ENCODE peak calls at places on chromosomes 4 and X, in nine cellular contexts. D, P, O, A, G, M, F, T and Z are unnamed samples.
A peak's percentile ranks its signal among the peaks of the same experiment; 100 is the strongest.

GRCh38 chrX:134529481-134529880 is 69.5 kb downstream of the HPRT1 start:
- DNase-seq in D (no peak), P (no peak), O (no peak), A (no peak), G (no peak), M (no peak), F (no peak), T (no peak), Z (no peak)

GRCh38 chr4:113809313-113809712 is 47.8 kb upstream of the CAMK2D start:
- DNase-seq in D (no peak), P (peak; percentile 12), O (peak; percentile 66), A (no peak), G (no peak), M (peak; percentile 9), F (no peak), T (no peak), Z (no peak)

GRCh38 chr4:53854991-53855885 is 209.2 kb downstream of the CHIC2 start:
- DNase-seq in D (no peak), P (no peak), O (peak; percentile 64), A (no peak), G (no peak), M (peak; percentile 75), F (no peak), T (no peak), Z (no peak)

GRCh38 chr4:829291-829690 is 3.4 kb upstream of the CPLX1 start:
- DNase-seq in D (no peak), P (no peak), O (no peak), A (no peak), G (no peak), M (no peak), F (no peak), T (no peak), Z (no peak)

GRCh38 chr4:61162116-61162515 is 38.0 kb upstream of the ADGRL3 start:
- DNase-seq in D (no peak), P (no peak), O (no peak), A (no peak), G (no peak), M (no peak), F (no peak), T (no peak), Z (no peak)

GRCh38 chr4:13905543-13905942 is 278.0 kb upstream of the BOD1L1 start:
- DNase-seq in D (no peak), P (no peak), O (no peak), A (no peak), G (no peak), M (peak; percentile 58), F (no peak), T (no peak), Z (no peak)

GRCh38 chr4:53755656-53756055 is 164.4 kb upstream of the LNX1 start:
- DNase-seq in D (no peak), P (no peak), O (no peak), A (no peak), G (no peak), M (no peak), F (no peak), T (no peak), Z (no peak)

GRCh38 chr4:3612934-3613333 is 80.7 kb upstream of the LRPAP1 start:
- DNase-seq in D (no peak), P (no peak), O (no peak), A (no peak), G (no peak), M (no peak), F (no peak), T (no peak), Z (no peak)

GRCh38 chrX:1598876-1599790 is 7.7 kb downstream of the AKAP17A start:
- DNase-seq in D (no peak), P (no peak), O (no peak), A (no peak), G (no peak), M (no peak), F (no peak), T (no peak), Z (no peak)

GRCh38 chr4:2059034-2059725 is at the start of gene NAT8L:
- DNase-seq in D (no peak), P (peak; percentile 79), O (peak; percentile 71), A (peak; percentile 2), G (no peak), M (no peak), F (no peak), T (no peak), Z (no peak)

GRCh38 chr4:74474345-74475099 is 29.6 kb downstream of the AREG start:
- DNase-seq in D (no peak), P (no peak), O (no peak), A (no peak), G (no peak), M (no peak), F (no peak), T (no peak), Z (no peak)

GRCh38 chr4:100014616-100015015 is 64.5 kb upstream of the H2AZ1 start:
- DNase-seq in D (no peak), P (no peak), O (no peak), A (no peak), G (no peak), M (no peak), F (no peak), T (no peak), Z (no peak)

GRCh38 chr4:73612032-73612431 is 8.2 kb downstream of the RASSF6 start:
- DNase-seq in D (no peak), P (no peak), O (no peak), A (no peak), G (no peak), M (peak; percentile 21), F (no peak), T (no peak), Z (no peak)

GRCh38 chr4:87241341-87241740 is 20.9 kb upstream of the KLHL8 start:
- DNase-seq in D (no peak), P (no peak), O (no peak), A (no peak), G (no peak), M (no peak), F (no peak), T (no peak), Z (no peak)

GRCh38 chrX:3638280-3638873 is 75.1 kb downstream of the PRKX start:
- DNase-seq in D (no peak), P (peak; percentile 18), O (peak; percentile 58), A (peak; percentile 12), G (no peak), M (peak; percentile 23), F (no peak), T (peak; percentile 19), Z (peak; percentile 53)

GRCh38 chrX:16892504-16893362 is 22.6 kb upstream of the RBBP7 start:
- DNase-seq in D (no peak), P (peak; percentile 65), O (peak; percentile 76), A (peak; percentile 47), G (peak; percentile 31), M (peak; percentile 61), F (no peak), T (peak; percentile 44), Z (peak; percentile 46)

GRCh38 chrX:7372843-7373525 is 225.0 kb upstream of the PUDP start:
- DNase-seq in D (no peak), P (no peak), O (no peak), A (no peak), G (no peak), M (peak; percentile 66), F (no peak), T (no peak), Z (no peak)

GRCh38 chr4:1576961-1577814 is 106.9 kb downstream of the FAM53A start:
- DNase-seq in D (no peak), P (no peak), O (peak; percentile 58), A (no peak), G (no peak), M (no peak), F (no peak), T (no peak), Z (no peak)

GRCh38 chr4:68569466-68570121 is 6.5 kb downstream of the UGT2B17 start:
- DNase-seq in D (no peak), P (no peak), O (no peak), A (no peak), G (no peak), M (no peak), F (no peak), T (no peak), Z (no peak)

GRCh38 chrX:1894656-1895055 is 279.8 kb downstream of the ASMT start:
- DNase-seq in D (no peak), P (no peak), O (no peak), A (no peak), G (no peak), M (no peak), F (no peak), T (no peak), Z (no peak)

GRCh38 chrX:20300822-20301221 is 34.1 kb upstream of the RPS6KA3 start:
- DNase-seq in D (no peak), P (no peak), O (no peak), A (no peak), G (no peak), M (no peak), F (no peak), T (no peak), Z (no peak)